ENCODE peak calls at places on chromosomes 5 and 9, in eight cellular contexts. One of them, this sample, is unnamed.

GRCh38 chr9:103798620-103799019 is 295.5 kb upstream of the SMC2 start:
- DNase-seq in HCT116: no peak
- DNase-seq in Peyer's patch: no peak
- DNase-seq in globus pallidus: no peak
- DNase-seq in effector memory CD4-positive, alpha-beta T cell: no peak
- DNase-seq in activated naive CD4-positive, alpha-beta T cell treated with anti-CD3 and anti-CD28 coated beads, Interleukin-2, amount 50 U/mL, for 16 hours: no peak
- DNase-seq in HEK293T: no peak
- DNase-seq in GDM1: peak
- DNase-seq in this sample: no peak

GRCh38 chr5:125575561-125576504 is 829.4 kb upstream of the ZNF608 start:
- DNase-seq in HCT116: no peak
- DNase-seq in Peyer's patch: no peak
- DNase-seq in globus pallidus: peak
- DNase-seq in effector memory CD4-positive, alpha-beta T cell: no peak
- DNase-seq in activated naive CD4-positive, alpha-beta T cell treated with anti-CD3 and anti-CD28 coated beads, Interleukin-2, amount 50 U/mL, for 16 hours: no peak
- DNase-seq in HEK293T: peak
- DNase-seq in GDM1: no peak
- DNase-seq in this sample: no peak

GRCh38 chr5:12242960-12243888 is 339.0 kb upstream of the CTNND2 start:
- DNase-seq in HCT116: no peak
- DNase-seq in Peyer's patch: no peak
- DNase-seq in globus pallidus: no peak
- DNase-seq in effector memory CD4-positive, alpha-beta T cell: no peak
- DNase-seq in activated naive CD4-positive, alpha-beta T cell treated with anti-CD3 and anti-CD28 coated beads, Interleukin-2, amount 50 U/mL, for 16 hours: no peak
- DNase-seq in HEK293T: no peak
- DNase-seq in GDM1: no peak
- DNase-seq in this sample: no peak

GRCh38 chr9:79809931-79810330 is 238.2 kb downstream of the TLE4 start:
- DNase-seq in HCT116: no peak
- DNase-seq in Peyer's patch: no peak
- DNase-seq in globus pallidus: no peak
- DNase-seq in effector memory CD4-positive, alpha-beta T cell: no peak
- DNase-seq in activated naive CD4-positive, alpha-beta T cell treated with anti-CD3 and anti-CD28 coated beads, Interleukin-2, amount 50 U/mL, for 16 hours: no peak
- DNase-seq in HEK293T: no peak
- DNase-seq in GDM1: no peak
- DNase-seq in this sample: no peak

GRCh38 chr5:147417133-147417813 is 92.6 kb downstream of the DPYSL3 start:
- DNase-seq in HCT116: no peak
- DNase-seq in Peyer's patch: peak
- DNase-seq in globus pallidus: no peak
- DNase-seq in effector memory CD4-positive, alpha-beta T cell: no peak
- DNase-seq in activated naive CD4-positive, alpha-beta T cell treated with anti-CD3 and anti-CD28 coated beads, Interleukin-2, amount 50 U/mL, for 16 hours: no peak
- DNase-seq in HEK293T: no peak
- DNase-seq in GDM1: no peak
- DNase-seq in this sample: no peak

GRCh38 chr5:115402822-115403577 is 106.5 kb upstream of the CCDC112 start:
- DNase-seq in HCT116: no peak
- DNase-seq in Peyer's patch: no peak
- DNase-seq in globus pallidus: no peak
- DNase-seq in effector memory CD4-positive, alpha-beta T cell: no peak
- DNase-seq in activated naive CD4-positive, alpha-beta T cell treated with anti-CD3 and anti-CD28 coated beads, Interleukin-2, amount 50 U/mL, for 16 hours: no peak
- DNase-seq in HEK293T: no peak
- DNase-seq in GDM1: no peak
- DNase-seq in this sample: no peak

GRCh38 chr9:136198605-136199083 is 6.3 kb downstream of the LHX3 start:
- DNase-seq in HCT116: no peak
- DNase-seq in Peyer's patch: no peak
- DNase-seq in globus pallidus: no peak
- DNase-seq in effector memory CD4-positive, alpha-beta T cell: no peak
- DNase-seq in activated naive CD4-positive, alpha-beta T cell treated with anti-CD3 and anti-CD28 coated beads, Interleukin-2, amount 50 U/mL, for 16 hours: no peak
- DNase-seq in HEK293T: no peak
- DNase-seq in GDM1: no peak
- DNase-seq in this sample: no peak

GRCh38 chr5:159409801-159410200 is 79.5 kb upstream of the IL12B start:
- DNase-seq in HCT116: no peak
- DNase-seq in Peyer's patch: no peak
- DNase-seq in globus pallidus: no peak
- DNase-seq in effector memory CD4-positive, alpha-beta T cell: no peak
- DNase-seq in activated naive CD4-positive, alpha-beta T cell treated with anti-CD3 and anti-CD28 coated beads, Interleukin-2, amount 50 U/mL, for 16 hours: peak
- DNase-seq in HEK293T: no peak
- DNase-seq in GDM1: no peak
- DNase-seq in this sample: no peak

GRCh38 chr9:98210435-98210834 is 18.0 kb upstream of the CORO2A start:
- DNase-seq in HCT116: no peak
- DNase-seq in Peyer's patch: no peak
- DNase-seq in globus pallidus: no peak
- DNase-seq in effector memory CD4-positive, alpha-beta T cell: no peak
- DNase-seq in activated naive CD4-positive, alpha-beta T cell treated with anti-CD3 and anti-CD28 coated beads, Interleukin-2, amount 50 U/mL, for 16 hours: no peak
- DNase-seq in HEK293T: no peak
- DNase-seq in GDM1: no peak
- DNase-seq in this sample: no peak

GRCh38 chr5:171966270-171966669 is 40.2 kb downstream of the FBXW11 start:
- DNase-seq in HCT116: no peak
- DNase-seq in Peyer's patch: no peak
- DNase-seq in globus pallidus: no peak
- DNase-seq in effector memory CD4-positive, alpha-beta T cell: no peak
- DNase-seq in activated naive CD4-positive, alpha-beta T cell treated with anti-CD3 and anti-CD28 coated beads, Interleukin-2, amount 50 U/mL, for 16 hours: no peak
- DNase-seq in HEK293T: no peak
- DNase-seq in GDM1: peak
- DNase-seq in this sample: no peak

GRCh38 chr5:130017173-130017572 is 112.9 kb downstream of the CHSY3 start:
- DNase-seq in HCT116: no peak
- DNase-seq in Peyer's patch: no peak
- DNase-seq in globus pallidus: no peak
- DNase-seq in effector memory CD4-positive, alpha-beta T cell: no peak
- DNase-seq in activated naive CD4-positive, alpha-beta T cell treated with anti-CD3 and anti-CD28 coated beads, Interleukin-2, amount 50 U/mL, for 16 hours: no peak
- DNase-seq in HEK293T: no peak
- DNase-seq in GDM1: no peak
- DNase-seq in this sample: no peak

GRCh38 chr9:110578896-110579752 is at the start of gene SVEP1:
- DNase-seq in HCT116: no peak
- DNase-seq in Peyer's patch: peak
- DNase-seq in globus pallidus: peak
- DNase-seq in effector memory CD4-positive, alpha-beta T cell: no peak
- DNase-seq in activated naive CD4-positive, alpha-beta T cell treated with anti-CD3 and anti-CD28 coated beads, Interleukin-2, amount 50 U/mL, for 16 hours: no peak
- DNase-seq in HEK293T: peak
- DNase-seq in GDM1: no peak
- DNase-seq in this sample: no peak

GRCh38 chr5:108381034-108381954 is 604 bp downstream of the FBXL17 start:
- DNase-seq in HCT116: peak
- DNase-seq in Peyer's patch: peak
- DNase-seq in globus pallidus: peak
- DNase-seq in effector memory CD4-positive, alpha-beta T cell: peak
- DNase-seq in activated naive CD4-positive, alpha-beta T cell treated with anti-CD3 and anti-CD28 coated beads, Interleukin-2, amount 50 U/mL, for 16 hours: peak
- DNase-seq in HEK293T: peak
- DNase-seq in GDM1: peak
- DNase-seq in this sample: no peak

GRCh38 chr9:81841326-81841725 is 86.9 kb upstream of the SPATA31D4 start:
- DNase-seq in HCT116: no peak
- DNase-seq in Peyer's patch: no peak
- DNase-seq in globus pallidus: no peak
- DNase-seq in effector memory CD4-positive, alpha-beta T cell: no peak
- DNase-seq in activated naive CD4-positive, alpha-beta T cell treated with anti-CD3 and anti-CD28 coated beads, Interleukin-2, amount 50 U/mL, for 16 hours: no peak
- DNase-seq in HEK293T: no peak
- DNase-seq in GDM1: no peak
- DNase-seq in this sample: no peak

GRCh38 chr9:134059661-134060395 is 8.0 kb downstream of the BRD3 start:
- DNase-seq in HCT116: no peak
- DNase-seq in Peyer's patch: peak
- DNase-seq in globus pallidus: peak
- DNase-seq in effector memory CD4-positive, alpha-beta T cell: no peak
- DNase-seq in activated naive CD4-positive, alpha-beta T cell treated with anti-CD3 and anti-CD28 coated beads, Interleukin-2, amount 50 U/mL, for 16 hours: peak
- DNase-seq in HEK293T: no peak
- DNase-seq in GDM1: peak
- DNase-seq in this sample: no peak

GRCh38 chr5:54229041-54229780 is 81.2 kb downstream of the ARL15 start:
- DNase-seq in HCT116: peak
- DNase-seq in Peyer's patch: peak
- DNase-seq in globus pallidus: peak
- DNase-seq in effector memory CD4-positive, alpha-beta T cell: peak
- DNase-seq in activated naive CD4-positive, alpha-beta T cell treated with anti-CD3 and anti-CD28 coated beads, Interleukin-2, amount 50 U/mL, for 16 hours: peak
- DNase-seq in HEK293T: peak
- DNase-seq in GDM1: peak
- DNase-seq in this sample: no peak

GRCh38 chr5:91706785-91707520 is 323.8 kb upstream of the ARRDC3 start:
- DNase-seq in HCT116: no peak
- DNase-seq in Peyer's patch: no peak
- DNase-seq in globus pallidus: no peak
- DNase-seq in effector memory CD4-positive, alpha-beta T cell: no peak
- DNase-seq in activated naive CD4-positive, alpha-beta T cell treated with anti-CD3 and anti-CD28 coated beads, Interleukin-2, amount 50 U/mL, for 16 hours: no peak
- DNase-seq in HEK293T: no peak
- DNase-seq in GDM1: no peak
- DNase-seq in this sample: peak

GRCh38 chr9:89657765-89658164 is 53.0 kb downstream of the GADD45G start:
- DNase-seq in HCT116: no peak
- DNase-seq in Peyer's patch: peak
- DNase-seq in globus pallidus: no peak
- DNase-seq in effector memory CD4-positive, alpha-beta T cell: no peak
- DNase-seq in activated naive CD4-positive, alpha-beta T cell treated with anti-CD3 and anti-CD28 coated beads, Interleukin-2, amount 50 U/mL, for 16 hours: no peak
- DNase-seq in HEK293T: no peak
- DNase-seq in GDM1: no peak
- DNase-seq in this sample: no peak

GRCh38 chr5:107885601-107886000 is 214.9 kb upstream of the EFNA5 start:
- DNase-seq in HCT116: no peak
- DNase-seq in Peyer's patch: no peak
- DNase-seq in globus pallidus: no peak
- DNase-seq in effector memory CD4-positive, alpha-beta T cell: no peak
- DNase-seq in activated naive CD4-positive, alpha-beta T cell treated with anti-CD3 and anti-CD28 coated beads, Interleukin-2, amount 50 U/mL, for 16 hours: no peak
- DNase-seq in HEK293T: no peak
- DNase-seq in GDM1: no peak
- DNase-seq in this sample: no peak

GRCh38 chr5:11064763-11065450 is 303.9 kb upstream of the DAP start:
- DNase-seq in HCT116: no peak
- DNase-seq in Peyer's patch: no peak
- DNase-seq in globus pallidus: no peak
- DNase-seq in effector memory CD4-positive, alpha-beta T cell: no peak
- DNase-seq in activated naive CD4-positive, alpha-beta T cell treated with anti-CD3 and anti-CD28 coated beads, Interleukin-2, amount 50 U/mL, for 16 hours: no peak
- DNase-seq in HEK293T: no peak
- DNase-seq in GDM1: no peak
- DNase-seq in this sample: no peak

GRCh38 chr9:79196606-79197005 is 375.2 kb upstream of the TLE4 start:
- DNase-seq in HCT116: no peak
- DNase-seq in Peyer's patch: no peak
- DNase-seq in globus pallidus: no peak
- DNase-seq in effector memory CD4-positive, alpha-beta T cell: no peak
- DNase-seq in activated naive CD4-positive, alpha-beta T cell treated with anti-CD3 and anti-CD28 coated beads, Interleukin-2, amount 50 U/mL, for 16 hours: no peak
- DNase-seq in HEK293T: no peak
- DNase-seq in GDM1: no peak
- DNase-seq in this sample: no peak

GRCh38 chr5:23445573-23445972 is 61.8 kb upstream of the PRDM9 start:
- DNase-seq in HCT116: no peak
- DNase-seq in Peyer's patch: no peak
- DNase-seq in globus pallidus: no peak
- DNase-seq in effector memory CD4-positive, alpha-beta T cell: no peak
- DNase-seq in activated naive CD4-positive, alpha-beta T cell treated with anti-CD3 and anti-CD28 coated beads, Interleukin-2, amount 50 U/mL, for 16 hours: no peak
- DNase-seq in HEK293T: no peak
- DNase-seq in GDM1: no peak
- DNase-seq in this sample: no peak

GRCh38 chr9:4152201-4152600 is 147.7 kb downstream of the GLIS3 start:
- DNase-seq in HCT116: no peak
- DNase-seq in Peyer's patch: no peak
- DNase-seq in globus pallidus: no peak
- DNase-seq in effector memory CD4-positive, alpha-beta T cell: no peak
- DNase-seq in activated naive CD4-positive, alpha-beta T cell treated with anti-CD3 and anti-CD28 coated beads, Interleukin-2, amount 50 U/mL, for 16 hours: no peak
- DNase-seq in HEK293T: no peak
- DNase-seq in GDM1: no peak
- DNase-seq in this sample: no peak

GRCh38 chr9:124282442-124283231 is 24.9 kb downstream of the NEK6 start:
- DNase-seq in HCT116: no peak
- DNase-seq in Peyer's patch: peak
- DNase-seq in globus pallidus: no peak
- DNase-seq in effector memory CD4-positive, alpha-beta T cell: no peak
- DNase-seq in activated naive CD4-positive, alpha-beta T cell treated with anti-CD3 and anti-CD28 coated beads, Interleukin-2, amount 50 U/mL, for 16 hours: no peak
- DNase-seq in HEK293T: no peak
- DNase-seq in GDM1: no peak
- DNase-seq in this sample: no peak

This sample was measured in SK-N-MC.